ENCODE peak calls at places on chromosome 9, in five cellular contexts. H is HCT116; B is CD8-positive, alpha-beta T cell; G is right cardiac atrium; O is colonic mucosa. F is an unnamed sample. For H3K4me1, the result is how much of the 10 kb centered on the place peaks cover.

GRCh38 chr9:112002131-112002846 is 105.7 kb downstream of the UGCG start:
- DNase-seq in H (no peak), B (peak), G (no peak), O (no peak), F (no peak)

GRCh38 chr9:31210982-31211570 is 1173.4 kb upstream of the ACO1 start:
- DNase-seq in H (no peak), B (no peak), G (peak), O (no peak), F (no peak)

GRCh38 chr9:125495137-125496119 is 211.6 kb downstream of the MAPKAP1 start:
- DNase-seq in H (peak), B (no peak), G (no peak), O (no peak), F (no peak)

GRCh38 chr9:3768286-3768685 is 242.5 kb upstream of the RFX3 start:
- DNase-seq in H (no peak), B (no peak), G (no peak), O (no peak), F (no peak)

GRCh38 chr9:130531670-130532069 is 47.7 kb upstream of the FUBP3 start:
- DNase-seq in H (no peak), B (no peak), G (no peak), O (no peak), F (no peak)

GRCh38 chr9:7185612-7186011 is 427.8 kb downstream of the KDM4C start:
- DNase-seq in H (peak), B (no peak), G (no peak), O (no peak), F (no peak)

GRCh38 chr9:108153391-108153790 is 663.8 kb upstream of the KLF4 start:
- DNase-seq in H (no peak), B (no peak), G (no peak), O (no peak), F (no peak)

GRCh38 chr9:91474656-91475055 is 51.0 kb upstream of the NFIL3 start:
- DNase-seq in H (no peak), B (no peak), G (no peak), O (no peak), F (no peak)

GRCh38 chr9:21244841-21245240 is 5.0 kb upstream of the IFNA14 start:
- DNase-seq in H (no peak), B (no peak), G (no peak), O (no peak), F (no peak)

GRCh38 chr9:126979461-126979860 is 64.9 kb downstream of the RALGPS1 start:
- DNase-seq in H (no peak), B (no peak), G (no peak), O (no peak), F (no peak)

GRCh38 chr9:32264171-32264862 is 120.1 kb upstream of the ACO1 start:
- DNase-seq in H (no peak), B (no peak), G (no peak), O (no peak), F (no peak)

GRCh38 chr9:82553654-82554366 is 509.1 kb downstream of the RASEF start:
- DNase-seq in H (no peak), B (no peak), G (no peak), O (no peak), F (no peak)

GRCh38 chr9:503331-503730 is 288.7 kb downstream of the DOCK8 start:
- DNase-seq in H (no peak), B (no peak), G (no peak), O (no peak), F (peak)

GRCh38 chr9:32011049-32011448 is 373.4 kb upstream of the ACO1 start:
- DNase-seq in H (no peak), B (no peak), G (no peak), O (no peak), F (no peak)

GRCh38 chr9:23798325-23798724 is 27.7 kb downstream of the ELAVL2 start:
- DNase-seq in H (no peak), B (no peak), G (no peak), O (no peak), F (no peak)

GRCh38 chr9:112174223-112174964 is 703 bp downstream of the SUSD1 start:
- DNase-seq in H (no peak), B (peak), G (peak), O (peak), F (peak)

GRCh38 chr9:114002986-114003740 is 74.9 kb downstream of the AMBP start:
- DNase-seq in H (no peak), B (no peak), G (no peak), O (peak), F (no peak)

GRCh38 chr9:79619930-79620329 is 48.2 kb downstream of the TLE4 start:
- DNase-seq in H (no peak), B (no peak), G (no peak), O (no peak), F (no peak)

DNA sequence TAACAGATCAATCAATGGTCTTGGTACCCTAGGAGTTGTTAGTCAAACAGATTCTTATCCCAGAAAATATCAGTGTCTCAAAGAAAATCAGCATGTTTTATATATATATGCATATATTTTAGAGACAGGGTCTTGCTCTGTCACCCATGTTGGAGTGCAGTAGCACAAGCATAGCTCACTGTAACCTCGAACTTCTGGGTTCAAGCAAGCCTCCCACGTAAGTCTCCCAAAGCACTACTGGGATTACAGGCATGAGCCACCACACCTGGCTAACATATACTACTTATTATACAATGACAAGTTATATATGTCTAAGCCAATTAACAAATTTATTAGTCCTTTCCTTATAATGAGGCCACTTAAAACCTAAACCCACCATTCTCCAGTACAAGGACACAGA is 10.4 kb downstream of the RAB14 start:
- DNase-seq in H (no peak), B (no peak), G (no peak), O (no peak), F (no peak)
- H3K4me1 ChIP-seq in H (under half), B (half or more), G (under half), O (under half), F (under half)

GRCh38 chr9:98107926-98108325 is 11.1 kb downstream of the TRIM14 start:
- DNase-seq in H (no peak), B (no peak), G (no peak), O (no peak), F (no peak)
- H3K4me1 ChIP-seq in H (under half), B (half or more), G (under half), O (under half), F (under half)

GRCh38 chr9:133394687-133395271 is 18.6 kb downstream of the STKLD1 start:
- DNase-seq in H (no peak), B (no peak), G (no peak), O (no peak), F (no peak)
- H3K4me1 ChIP-seq in H (under half), B (under half), G (under half), O (under half), F (under half)

GRCh38 chr9:134622896-134623407 is 18.7 kb upstream of the COL5A1 start:
- DNase-seq in H (no peak), B (no peak), G (no peak), O (no peak), F (no peak)
- H3K4me1 ChIP-seq in H (under half), B (under half), G (under half), O (under half), F (under half)

F was measured in small intestine.